ENCODE peak calls at places on chromosomes 6 and 20, in six cellular contexts. T is left cardiac atrium; W is breast epithelium; G is T-helper 2 cell; I is CD8-positive, alpha-beta T cell; S is brain microvascular endothelial cell. R is an unnamed sample.

GRCh38 chr6:98137391-98137790 is 697.0 kb upstream of the POU3F2 start:
- DNase-seq in T (no peak), W (no peak), G (no peak), I (no peak), S (no peak), R (no peak)

GRCh38 chr6:25477006-25477590 is 174.9 kb upstream of the SCGN start:
- DNase-seq in T (no peak), W (no peak), G (no peak), I (no peak), S (peak), R (no peak)

GRCh38 chr6:116027821-116028220 is 32.9 kb downstream of the FRK start:
- DNase-seq in T (no peak), W (no peak), G (no peak), I (no peak), S (no peak), R (no peak)

GRCh38 chr6:141426400-141426980 is 706.2 kb upstream of the GJE1 start:
- DNase-seq in T (no peak), W (no peak), G (no peak), I (no peak), S (no peak), R (no peak)

GRCh38 chr20:19522080-19522801 is 235.8 kb upstream of the RIN2 start:
- DNase-seq in T (no peak), W (no peak), G (no peak), I (no peak), S (no peak), R (no peak)

GRCh38 chr6:32188381-32189081 is 1.5 kb downstream of the PBX2 start:
- DNase-seq in T (no peak), W (no peak), G (no peak), I (no peak), S (peak), R (no peak)

GRCh38 chr6:17865798-17866725 is 121.4 kb downstream of the KIF13A start:
- DNase-seq in T (peak), W (peak), G (no peak), I (no peak), S (peak), R (peak)

GRCh38 chr6:154502564-154502963 is 7.9 kb downstream of the CNKSR3 start:
- DNase-seq in T (no peak), W (no peak), G (no peak), I (no peak), S (no peak), R (no peak)

GRCh38 chr20:8368680-8369079 is 236.6 kb downstream of the PLCB1 start:
- DNase-seq in T (no peak), W (no peak), G (no peak), I (no peak), S (no peak), R (no peak)

GRCh38 chr20:37759761-37760209 is 66.0 kb downstream of the CTNNBL1 start:
- DNase-seq in T (no peak), W (no peak), G (no peak), I (no peak), S (no peak), R (no peak)

GRCh38 chr6:31546339-31546961 is at the start of gene ATP6V1G2:
- DNase-seq in T (peak), W (peak), G (peak), I (peak), S (peak), R (peak)

GRCh38 chr20:35891375-35891774 is 62.9 kb downstream of the SCAND1 start:
- DNase-seq in T (no peak), W (no peak), G (no peak), I (no peak), S (no peak), R (no peak)

GRCh38 chr20:44686934-44687333 is 28.2 kb upstream of the CCN5 start:
- DNase-seq in T (no peak), W (no peak), G (no peak), I (no peak), S (no peak), R (no peak)

GRCh38 chr20:63224272-63225081 is 8.5 kb upstream of the YTHDF1 start:
- DNase-seq in T (peak), W (no peak), G (no peak), I (no peak), S (peak), R (peak)

GRCh38 chr20:41009960-41010359 is 18.7 kb upstream of the TOP1 start:
- DNase-seq in T (no peak), W (no peak), G (no peak), I (no peak), S (peak), R (no peak)

GRCh38 chr6:31970604-31971271 is 1.2 kb downstream of the DXO start:
- DNase-seq in T (no peak), W (no peak), G (no peak), I (no peak), S (no peak), R (no peak)

GRCh38 chr6:168908166-168908565 is 345.5 kb downstream of the THBS2 start:
- DNase-seq in T (no peak), W (no peak), G (no peak), I (no peak), S (peak), R (no peak)

GRCh38 chr6:25878721-25879322 is 4.8 kb upstream of the SLC17A3 start:
- DNase-seq in T (no peak), W (no peak), G (no peak), I (no peak), S (no peak), R (no peak)

GRCh38 chr6:143198312-143198711 is 137.6 kb downstream of the AIG1 start:
- DNase-seq in T (no peak), W (no peak), G (no peak), I (no peak), S (no peak), R (no peak)

GRCh38 chr6:33199687-33200233 is 705 bp downstream of the RXRB start:
- DNase-seq in T (peak), W (no peak), G (no peak), I (peak), S (peak), R (peak)

GRCh38 chr6:14910692-14911547 is 334.9 kb upstream of the JARID2 start:
- DNase-seq in T (peak), W (no peak), G (peak), I (no peak), S (no peak), R (no peak)

GRCh38 chr6:27865952-27866369 is 46.2 kb downstream of the OR2B2 start:
- DNase-seq in T (no peak), W (no peak), G (no peak), I (peak), S (no peak), R (no peak)

GRCh38 chr6:36977470-36977941 is 8.5 kb downstream of the MTCH1 start:
- DNase-seq in T (no peak), W (no peak), G (no peak), I (no peak), S (no peak), R (peak)

GRCh38 chr20:11982958-11983470 is 65.3 kb downstream of the BTBD3 start:
- DNase-seq in T (no peak), W (no peak), G (no peak), I (no peak), S (no peak), R (no peak)

GRCh38 chr6:43359381-43359780 is 10.1 kb downstream of the ZNF318 start:
- DNase-seq in T (no peak), W (no peak), G (no peak), I (no peak), S (no peak), R (no peak)

GRCh38 chr20:19929749-19930148 is 87.4 kb upstream of the NAA20 start:
- DNase-seq in T (no peak), W (no peak), G (no peak), I (no peak), S (no peak), R (no peak)

GRCh38 chr6:132570221-132570777 is at the start of gene TAAR6:
- DNase-seq in T (no peak), W (no peak), G (no peak), I (no peak), S (no peak), R (no peak)

GRCh38 chr6:13053080-13053479 is 275.3 kb downstream of the TBC1D7 start:
- DNase-seq in T (peak), W (no peak), G (no peak), I (no peak), S (no peak), R (no peak)

GRCh38 chr20:58233881-58234528 is 5.6 kb upstream of the ANKRD60 start:
- DNase-seq in T (no peak), W (no peak), G (peak), I (no peak), S (no peak), R (peak)

GRCh38 chr20:15937179-15937578 is 636.1 kb downstream of the KIF16B start:
- DNase-seq in T (no peak), W (no peak), G (no peak), I (no peak), S (no peak), R (no peak)

GRCh38 chr6:26118999-26119398 is 31.8 kb downstream of the HFE start:
- DNase-seq in T (no peak), W (no peak), G (no peak), I (no peak), S (no peak), R (no peak)

GRCh38 chr20:50484271-50484976 is 25.8 kb upstream of the PTPN1 start:
- DNase-seq in T (no peak), W (no peak), G (no peak), I (no peak), S (no peak), R (no peak)

GRCh38 chr20:44728835-44729342 is 13.7 kb downstream of the CCN5 start:
- DNase-seq in T (peak), W (peak), G (no peak), I (no peak), S (peak), R (peak)

GRCh38 chr6:80520195-80520594 is 413.7 kb downstream of the BCKDHB start:
- DNase-seq in T (no peak), W (no peak), G (no peak), I (no peak), S (no peak), R (no peak)

GRCh38 chr20:52137850-52138249 is 53.7 kb downstream of the ZFP64 start:
- DNase-seq in T (no peak), W (no peak), G (no peak), I (no peak), S (no peak), R (no peak)

GRCh38 chr6:81865712-81866111 is 113.2 kb upstream of the TENT5A start:
- DNase-seq in T (no peak), W (no peak), G (no peak), I (no peak), S (peak), R (no peak)

GRCh38 chr6:29739882-29740261 is 16.6 kb downstream of the HLA-F start:
- DNase-seq in T (no peak), W (no peak), G (no peak), I (no peak), S (no peak), R (no peak)

GRCh38 chr6:161374971-161375873 is 101.4 kb upstream of the AGPAT4 start:
- DNase-seq in T (peak), W (peak), G (no peak), I (no peak), S (no peak), R (peak)

GRCh38 chr6:21935561-21936028 is 342.0 kb downstream of the SOX4 start:
- DNase-seq in T (no peak), W (no peak), G (no peak), I (no peak), S (peak), R (peak)